ENCODE peak calls at places on chromosomes 16 and 17, in four cellular contexts. J is A549, F is esophagus squamous epithelium, C is heart left ventricle. R is an unnamed sample.

GRCh38 chr17:59370580-59371299 is 39.3 kb downstream of the YPEL2 start:
- DNase-seq in J (no peak), F (no peak), C (no peak), R (no peak)

GRCh38 chr16:55204094-55204493 is 119.9 kb upstream of the IRX6 start:
- DNase-seq in J (no peak), F (no peak), C (no peak), R (no peak)

GRCh38 chr17:45273551-45273957 is 11.7 kb upstream of the SPATA32 start:
- DNase-seq in J (no peak), F (no peak), C (no peak), R (no peak)

GRCh38 chr16:49441366-49441780 is 67.8 kb downstream of the C16orf78 start:
- DNase-seq in J (no peak), F (no peak), C (peak; percentile 79), R (peak; percentile 78)

GRCh38 chr17:80047176-80047575 is 10.7 kb downstream of the CCDC40 start:
- DNase-seq in J (no peak), F (no peak), C (no peak), R (no peak)

GRCh38 chr17:59151591-59151990 is 3.4 kb downstream of the SKA2 start:
- DNase-seq in J (no peak), F (no peak), C (no peak), R (no peak)

GRCh38 chr17:2087597-2088211 is 32.8 kb downstream of the HIC1 start:
- DNase-seq in J (no peak), F (no peak), C (no peak), R (no peak)

GRCh38 chr16:12336158-12336557 is 359.6 kb downstream of the SNX29 start:
- DNase-seq in J (no peak), F (no peak), C (peak; percentile 51), R (no peak)

GRCh38 chr16:12503201-12503600 is 300.5 kb downstream of the CPPED1 start:
- DNase-seq in J (no peak), F (no peak), C (no peak), R (no peak)

GRCh38 chr17:19676901-19677300 is 28.4 kb downstream of the ALDH3A2 start:
- DNase-seq in J (no peak), F (no peak), C (no peak), R (no peak)

GRCh38 chr17:751269-752001 is 629 bp downstream of the GEMIN4 start:
- DNase-seq in J (peak; percentile 62), F (no peak), C (peak; percentile 19), R (peak; percentile 48)

GRCh38 chr16:424033-424622 is 1.3 kb upstream of the RAB11FIP3 start:
- DNase-seq in J (peak; percentile 64), F (no peak), C (peak; percentile 78), R (no peak)

GRCh38 chr17:7929158-7930029 is at the start of gene KCNAB3:
- DNase-seq in J (peak; percentile 32), F (no peak), C (no peak), R (no peak)

GRCh38 chr16:50496990-50497389 is 51.2 kb upstream of the NKD1 start:
- DNase-seq in J (no peak), F (no peak), C (no peak), R (no peak)

GRCh38 chr17:33112763-33113162 is 121.1 kb downstream of the SPACA3 start:
- DNase-seq in J (peak; percentile 97), F (no peak), C (no peak), R (no peak)

DNA sequence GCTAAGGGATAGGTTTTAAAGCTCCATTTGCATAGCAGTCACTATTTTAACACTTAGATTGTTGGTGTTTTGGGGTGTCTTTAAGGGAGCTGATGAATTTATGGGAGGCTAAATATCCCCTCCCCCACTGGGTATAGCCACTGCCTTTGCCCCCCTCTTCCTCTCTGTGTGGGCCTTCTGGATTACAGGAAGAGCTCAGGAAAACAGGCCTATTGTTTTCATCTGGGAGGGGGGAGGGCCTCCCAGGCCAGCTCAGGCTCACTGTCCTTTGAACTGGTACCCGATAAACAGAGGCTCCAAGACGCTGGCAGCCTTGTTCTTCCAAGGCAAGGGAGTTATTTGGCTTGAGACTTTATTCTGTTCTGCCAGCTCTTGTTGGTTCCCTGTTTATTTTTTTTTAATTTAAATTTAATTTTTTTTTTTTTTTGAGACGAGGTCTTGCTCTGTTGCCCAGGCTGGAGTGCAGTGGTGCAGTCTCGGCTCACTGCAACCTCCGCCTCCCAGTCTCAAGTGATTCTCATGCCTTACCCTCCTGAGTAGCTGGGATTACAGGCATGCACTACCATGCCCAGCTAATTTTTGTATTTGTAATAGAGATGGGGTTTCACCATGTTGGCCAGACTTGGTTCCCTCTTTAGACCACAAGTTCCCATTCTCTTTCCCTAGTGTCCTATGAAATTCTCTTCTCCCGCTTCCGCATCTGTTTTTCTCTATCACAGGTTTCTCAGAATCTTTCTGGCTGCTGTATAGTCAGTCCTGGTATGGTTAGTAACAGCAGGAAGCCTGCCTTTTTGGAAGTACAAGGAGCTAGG is 25.1 kb downstream of the MINK1 start:
- DNase-seq in J (no peak), F (no peak), C (peak; percentile 58), R (no peak)
- TF ChIP-seq POLR2A in J (no peak), F (no peak), C (no peak), R (no peak)

DNA sequence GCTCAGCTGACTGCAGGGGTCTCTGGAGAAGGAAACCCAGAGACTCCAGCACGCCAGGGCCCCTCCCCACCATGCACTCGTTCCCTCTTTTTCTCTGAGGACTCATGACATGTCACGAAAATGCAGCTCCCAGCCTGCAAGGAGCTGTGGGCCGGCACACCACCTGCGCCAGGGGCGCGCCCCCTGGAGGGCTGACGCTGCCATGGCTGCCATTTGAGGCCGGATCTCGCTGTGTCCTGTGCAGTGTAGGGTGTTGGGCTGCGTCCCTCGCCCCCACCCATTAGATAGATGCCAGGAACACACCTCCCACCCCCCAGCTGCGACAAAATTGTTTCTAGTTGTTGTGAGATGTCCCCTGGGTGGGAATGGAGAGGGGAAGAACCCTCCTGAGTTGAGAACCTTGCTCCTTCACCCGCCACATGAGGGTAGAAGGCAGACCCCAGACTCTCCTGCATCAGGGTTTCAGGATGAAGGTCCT is 8.2 kb downstream of the SYNGR2 start:
- DNase-seq in J (peak; percentile 76), F (no peak), C (peak; percentile 74), R (peak; percentile 69)
- TF ChIP-seq POLR2A in J (no peak), F (no peak), C (no peak), R (peak; percentile 83)

GRCh38 chr16:56681939-56682702 is at the start of gene MT1X:
- DNase-seq in J (peak; percentile 89), F (peak; percentile 50), C (peak; percentile 90), R (peak; percentile 87)

GRCh38 chr16:56683424-56684162 is 1.3 kb downstream of the MT1X start:
- DNase-seq in J (no peak), F (no peak), C (no peak), R (no peak)

GRCh38 chr16:56682703-56683397 is 580 bp downstream of the MT1X start:
- DNase-seq in J (no peak), F (no peak), C (no peak), R (no peak)

GRCh38 chr16:56684926-56685590 is 2.8 kb downstream of the MT1X start:
- DNase-seq in J (no peak), F (no peak), C (no peak), R (no peak)

GRCh38 chr16:56684256-56684925 is 2.1 kb downstream of the MT1X start:
- DNase-seq in J (no peak), F (no peak), C (no peak), R (no peak)
- TF ChIP-seq POLR2A in J (no peak), F (no peak), C (no peak), R (no peak)

GRCh38 chr17:48542956-48543853 is 1.7 kb downstream of the HOXB2 start:
- DNase-seq in J (peak; percentile 75), F (no peak), C (no peak), R (peak; percentile 68)
- TF ChIP-seq POLR2A in J (peak; percentile 43), F (no peak), C (no peak), R (peak; percentile 48)

GRCh38 chr17:50192873-50193274 is 8.6 kb downstream of the COL1A1 start:
- DNase-seq in J (no peak), F (no peak), C (no peak), R (no peak)
- TF ChIP-seq POLR2A in J (no peak), F (no peak), C (no peak), R (no peak)

DNA sequence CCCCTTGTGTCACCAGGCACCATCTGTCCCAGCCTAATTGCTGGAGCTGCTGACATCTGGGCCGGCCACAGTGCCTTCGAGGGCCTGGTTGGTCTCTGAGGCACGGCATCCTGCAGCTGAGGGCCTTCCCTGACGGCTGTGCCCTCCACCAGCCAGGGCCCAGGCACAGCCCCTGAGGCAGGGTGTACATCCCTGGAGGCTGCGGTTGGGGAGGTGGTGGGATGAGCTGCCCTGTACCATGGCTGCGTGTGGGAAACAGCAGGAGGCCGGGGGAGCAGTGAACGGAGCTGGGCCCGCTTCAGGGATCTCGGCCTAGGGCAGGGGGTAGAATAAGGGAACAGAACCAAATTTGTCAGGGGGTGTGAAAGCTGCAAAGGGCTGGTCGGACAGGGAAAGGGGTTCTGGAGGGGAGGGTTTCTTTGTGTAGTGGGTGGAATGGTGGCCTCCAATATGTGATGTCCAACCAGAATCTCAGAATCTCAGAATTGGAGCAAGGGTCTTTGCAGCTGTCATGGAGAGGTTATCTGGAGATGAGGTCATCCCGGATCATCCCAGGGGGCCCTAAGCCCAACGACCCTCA is 10.0 kb upstream of the SLC38A10 start:
- DNase-seq in J (no peak), F (no peak), C (no peak), R (no peak)
- TF ChIP-seq POLR2A in J (no peak), F (no peak), C (no peak), R (no peak)

DNA sequence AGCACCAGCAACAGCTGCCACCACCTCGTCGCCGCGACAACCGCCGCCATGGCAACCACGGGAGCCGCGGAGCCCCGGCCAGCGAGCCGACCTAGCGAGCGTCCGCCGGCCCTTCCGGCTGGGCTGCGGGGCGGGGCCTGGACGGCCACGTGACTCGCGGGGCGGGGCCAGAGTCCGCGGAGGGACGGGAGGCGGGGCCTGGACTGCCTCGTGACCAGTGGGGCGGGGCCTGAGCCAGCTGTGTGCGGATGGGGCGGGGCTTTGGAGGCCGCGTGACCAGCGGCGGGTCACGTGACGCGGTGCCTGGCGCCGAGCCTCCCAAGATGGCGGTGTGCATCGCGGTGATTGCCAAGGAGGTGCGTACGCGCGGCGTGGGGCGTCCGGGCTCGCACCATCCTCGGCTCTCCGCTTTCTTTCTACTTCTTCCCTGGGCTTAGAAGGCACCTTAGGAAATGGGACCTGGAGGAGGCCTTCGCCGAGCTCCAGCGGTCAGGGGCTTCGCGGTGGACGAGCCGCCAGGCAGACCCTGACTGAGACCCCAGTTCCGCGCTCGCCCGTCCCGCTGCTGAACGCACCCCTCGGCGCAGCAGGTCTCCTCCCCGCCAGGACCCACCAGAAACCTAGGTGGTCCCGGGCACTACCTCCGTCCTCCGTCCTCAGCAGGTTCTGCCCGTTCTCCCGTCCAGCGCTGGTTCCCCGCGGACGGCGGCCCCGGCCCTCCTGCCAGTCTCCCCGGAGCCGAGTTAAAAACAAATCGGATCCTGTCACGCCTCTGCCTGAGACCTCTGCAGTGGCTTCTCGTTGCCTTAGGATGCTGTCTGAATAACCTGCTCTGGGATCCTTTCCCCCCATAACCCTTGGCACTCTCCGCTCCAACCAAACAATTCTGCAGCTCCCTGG is at the start of the genes GALNS and TRAPPC2L:
- DNase-seq in J (peak; percentile 97), F (peak; percentile 84), C (peak; percentile 99), R (peak; percentile 100)
- TF ChIP-seq POLR2A in J (peak; percentile 89), F (no peak), C (no peak), R (peak; percentile 79)